ENCODE peak calls at places on chromosomes 13 and 19, in five cellular contexts. S is astrocyte, I is coronary artery, W is HFF-Myc, X is cardiac fibroblast. C is an unnamed sample.

GRCh38 chr19:39997595-39998216 is 846 bp downstream of the ZNF546 start:
- DNase-seq in S (peak; percentile 14), I (no peak), W (no peak), X (no peak), C (no peak)

GRCh38 chr19:1252818-1253513 is 4.6 kb downstream of the MIDN start:
- DNase-seq in S (peak; percentile 95), I (peak; percentile 98), W (no peak), X (peak; percentile 98), C (no peak)

GRCh38 chr13:95552539-95553270 is at the start of gene CLDN10:
- DNase-seq in S (no peak), I (no peak), W (no peak), X (no peak), C (no peak)

GRCh38 chr13:50760751-50761150 is 82.7 kb downstream of the DLEU7 start:
- DNase-seq in S (no peak), I (no peak), W (no peak), X (no peak), C (no peak)

GRCh38 chr19:29526730-29527499 is 1.1 kb downstream of the VSTM2B start:
- DNase-seq in S (no peak), I (no peak), W (no peak), X (no peak), C (no peak)

GRCh38 chr13:75417647-75418046 is 64.3 kb downstream of the TBC1D4 start:
- DNase-seq in S (no peak), I (no peak), W (no peak), X (no peak), C (no peak)

GRCh38 chr13:52001120-52001731 is 10.0 kb downstream of the ATP7B start:
- DNase-seq in S (peak; percentile 24), I (no peak), W (peak; percentile 10), X (peak; percentile 66), C (no peak)

GRCh38 chr13:100464006-100464405 is 124.6 kb downstream of the GGACT start:
- DNase-seq in S (peak; percentile 6), I (no peak), W (no peak), X (no peak), C (no peak)

GRCh38 chr19:42422576-42423461 is 4.4 kb downstream of the LIPE start:
- DNase-seq in S (no peak), I (no peak), W (no peak), X (no peak), C (no peak)

GRCh38 chr13:40402931-40403412 is 263.5 kb downstream of the FOXO1 start:
- DNase-seq in S (peak; percentile 86), I (no peak), W (no peak), X (peak; percentile 89), C (peak; percentile 56)

GRCh38 chr19:40542197-40542859 is 34.3 kb upstream of the SHKBP1 start:
- DNase-seq in S (no peak), I (peak; percentile 88), W (peak; percentile 49), X (peak; percentile 80), C (no peak)

GRCh38 chr13:27308941-27309340 is 38.3 kb downstream of the RASL11A start:
- DNase-seq in S (no peak), I (no peak), W (no peak), X (no peak), C (no peak)

GRCh38 chr19:39811064-39811463 is 22.9 kb downstream of the DYRK1B start:
- DNase-seq in S (no peak), I (no peak), W (no peak), X (no peak), C (no peak)

GRCh38 chr19:54464624-54465266 is 1.2 kb upstream of the LENG9 start:
- DNase-seq in S (peak; percentile 70), I (peak; percentile 95), W (no peak), X (peak; percentile 81), C (no peak)

GRCh38 chr13:32537580-32538233 is 888 bp downstream of the N4BP2L2 start:
- DNase-seq in S (no peak), I (peak; percentile 74), W (no peak), X (peak; percentile 22), C (no peak)

GRCh38 chr19:48501446-48501960 is 10.1 kb downstream of the LMTK3 start:
- DNase-seq in S (no peak), I (peak; percentile 70), W (no peak), X (no peak), C (no peak)

DNA sequence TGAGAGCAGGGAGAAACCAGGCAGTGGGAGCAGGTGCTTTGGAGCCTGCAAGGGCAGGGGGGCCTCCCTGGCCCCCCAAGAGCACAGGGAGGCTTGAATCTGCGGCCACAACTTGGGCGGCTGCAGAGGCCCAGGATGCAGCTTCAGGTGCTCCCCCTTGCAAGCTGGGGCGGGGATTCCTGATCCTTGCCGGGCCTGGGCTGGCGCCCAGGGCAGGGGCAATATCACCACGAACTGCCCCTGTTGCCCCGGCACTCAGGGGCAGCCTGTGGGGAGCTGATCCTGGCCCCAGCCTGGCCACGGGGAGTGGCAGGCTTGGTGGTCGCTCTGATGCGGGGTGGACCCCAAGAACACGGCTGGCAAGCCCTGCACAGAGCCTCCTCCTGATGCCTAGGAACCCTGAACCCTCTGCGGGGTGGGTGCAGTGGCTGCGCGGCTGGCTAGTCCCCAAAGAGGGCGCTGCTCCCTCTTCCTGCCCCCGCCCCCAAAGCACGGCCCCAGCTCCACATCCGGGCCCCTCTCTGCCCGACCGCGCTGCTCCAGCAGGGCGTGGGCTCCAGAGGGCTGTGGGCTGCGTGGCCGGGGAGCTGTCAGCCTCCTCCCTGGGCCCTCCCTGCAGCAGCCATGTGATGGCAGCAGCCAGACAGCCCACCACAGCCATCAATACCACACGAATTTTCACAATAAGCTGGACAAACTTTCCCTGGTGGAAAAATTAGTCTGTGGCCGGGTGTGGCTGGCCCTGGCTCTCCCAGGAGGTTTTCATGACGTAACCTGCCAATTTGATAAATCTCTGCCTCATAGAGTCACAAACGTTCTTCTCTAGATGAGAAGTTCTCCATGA is 21.0 kb downstream of the TNFSF9 start:
- DNase-seq in S (peak; percentile 68), I (no peak), W (no peak), X (peak; percentile 15), C (no peak)
- TF ChIP-seq CTCF in S (no peak), I (no peak), W (peak; percentile 16), X (peak; percentile 12), C (no peak)

GRCh38 chr13:33869005-33869404 is 51.1 kb downstream of the RFC3 start:
- DNase-seq in S (peak; percentile 61), I (no peak), W (no peak), X (no peak), C (peak; percentile 15)

GRCh38 chr13:33863390-33863789 is 45.4 kb downstream of the RFC3 start:
- DNase-seq in S (no peak), I (no peak), W (no peak), X (no peak), C (no peak)

GRCh38 chr13:33867472-33867871 is 49.5 kb downstream of the RFC3 start:
- DNase-seq in S (no peak), I (no peak), W (no peak), X (no peak), C (no peak)

GRCh38 chr13:33868343-33868994 is 50.5 kb downstream of the RFC3 start:
- DNase-seq in S (no peak), I (no peak), W (no peak), X (no peak), C (no peak)

GRCh38 chr13:33865945-33866344 is 48.0 kb downstream of the RFC3 start:
- DNase-seq in S (no peak), I (no peak), W (no peak), X (no peak), C (no peak)
- TF ChIP-seq CTCF in S (no peak), I (no peak), W (no peak), X (no peak), C (no peak)

GRCh38 chr13:78572459-78572858 is 30.9 kb downstream of the POU4F1 start:
- DNase-seq in S (no peak), I (no peak), W (no peak), X (no peak), C (no peak)
- TF ChIP-seq CTCF in S (no peak), I (no peak), W (no peak), X (no peak), C (no peak)

DNA sequence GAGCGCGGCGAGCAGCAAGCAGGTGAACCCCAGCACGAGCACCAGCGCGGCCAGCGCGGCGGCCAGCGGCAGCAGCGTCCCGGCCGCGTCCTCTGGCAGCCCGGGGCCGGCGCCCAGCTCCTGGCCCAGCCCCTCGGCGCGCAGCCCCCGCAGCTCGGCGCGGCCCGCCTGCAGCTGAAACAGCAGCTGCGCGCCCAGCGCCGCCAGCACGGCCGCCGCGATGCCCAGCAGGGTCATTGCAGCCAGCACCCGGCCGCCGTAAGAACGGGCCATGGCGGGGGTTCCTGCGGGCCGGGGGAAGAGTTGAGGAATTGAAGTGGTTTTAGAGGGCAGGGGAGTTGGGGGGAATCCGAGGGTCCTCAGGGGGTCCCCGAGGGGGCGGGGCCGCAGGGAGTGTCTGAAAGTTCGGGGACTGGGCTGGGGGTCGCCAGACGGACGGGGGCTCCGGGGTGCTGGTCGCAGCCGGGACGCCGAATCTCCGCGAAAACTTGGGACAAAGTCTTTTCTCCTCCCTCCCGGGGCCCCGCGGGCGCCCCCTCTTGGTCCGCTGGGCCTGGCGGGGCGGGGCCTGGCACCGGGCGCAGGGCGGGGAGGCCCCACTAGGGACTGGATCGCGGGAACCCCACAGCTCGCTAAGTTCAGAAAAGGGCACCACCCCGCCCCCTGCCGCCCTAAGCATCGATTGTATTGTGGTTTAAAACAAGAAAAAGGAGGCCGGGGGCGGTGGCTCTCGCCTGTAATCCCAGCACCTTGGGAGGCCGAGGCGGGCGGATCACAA is at the start of gene TMEM221:
- DNase-seq in S (no peak), I (no peak), W (no peak), X (peak; percentile 30), C (no peak)
- TF ChIP-seq CTCF in S (no peak), I (peak; percentile 28), W (peak; percentile 57), X (peak; percentile 45), C (peak; percentile 49)

GRCh38 chr19:36837902-36838783 is at the start of gene ZNF790:
- DNase-seq in S (peak; percentile 88), I (peak; percentile 90), W (peak; percentile 68), X (peak; percentile 94), C (peak; percentile 71)

GRCh38 chr19:36833430-36833829 is 4.8 kb downstream of the ZNF790 start:
- DNase-seq in S (no peak), I (no peak), W (no peak), X (no peak), C (no peak)

GRCh38 chr19:36838784-36839324 is 667 bp upstream of the ZNF790 start:
- DNase-seq in S (peak; percentile 15), I (no peak), W (no peak), X (no peak), C (no peak)

GRCh38 chr19:36837525-36837901 is 674 bp downstream of the ZNF790 start:
- DNase-seq in S (no peak), I (no peak), W (no peak), X (no peak), C (no peak)
- TF ChIP-seq CTCF in S (no peak), I (no peak), W (no peak), X (no peak), C (no peak)

C was measured in epithelial cell of proximal tubule.